ENCODE peak calls at places on chromosomes 11 and 22, in seven cellular contexts. E is fibroblast of lung, R is IMR-90, T is H9, C is suprapubic skin, K is transverse colon, I is prostate gland. N is an unnamed sample. For H3K9me3, the result is how much of the 10 kb centered on the place peaks cover.

GRCh38 chr11:46348566-46348981 is 1.3 kb downstream of the DGKZ start:
- DNase-seq in E (no peak), K (peak), T (no peak), R (no peak), I (no peak), C (no peak), N (no peak)

GRCh38 chr11:19718976-19719375 is 6.3 kb downstream of the NAV2 start:
- DNase-seq in C (no peak), T (no peak), E (no peak), R (no peak), I (no peak), K (no peak), N (no peak)

GRCh38 chr22:20810645-20811044 is 36.7 kb downstream of the SERPIND1 start:
- DNase-seq in T (no peak), C (no peak), R (no peak), I (no peak), K (no peak), E (no peak), N (no peak)

GRCh38 chr22:33166206-33166605 is 108.0 kb upstream of the SYN3 start:
- DNase-seq in K (no peak), R (no peak), I (no peak), E (no peak), T (no peak), C (no peak), N (no peak)

GRCh38 chr11:67027943-67028542 is 5.1 kb downstream of the SYT12 start:
- DNase-seq in I (no peak), E (no peak), C (no peak), T (no peak), R (no peak), K (no peak), N (no peak)

GRCh38 chr11:122695076-122695620 is 39.6 kb downstream of the UBASH3B start:
- DNase-seq in R (no peak), K (no peak), C (no peak), I (no peak), E (no peak), T (no peak), N (no peak)

GRCh38 chr11:67289651-67290479 is 762 bp downstream of the ANKRD13D start:
- DNase-seq in C (peak), K (no peak), R (no peak), I (no peak), E (no peak), T (no peak), N (peak)

GRCh38 chr11:132114185-132114584 is 743.8 kb downstream of the NTM start:
- DNase-seq in C (no peak), E (no peak), K (peak), R (peak), T (peak), I (no peak), N (no peak)

GRCh38 chr11:74844865-74845264 is 96.2 kb downstream of the RNF169 start:
- DNase-seq in I (no peak), T (no peak), C (no peak), K (no peak), E (no peak), R (no peak), N (no peak)

GRCh38 chr11:57395905-57396623 is 5.6 kb upstream of the PRG2 start:
- DNase-seq in I (no peak), R (no peak), K (no peak), T (no peak), E (no peak), C (no peak), N (no peak)

GRCh38 chr11:83511646-83512045 is 225.5 kb upstream of the CCDC90B start:
- DNase-seq in T (peak), K (no peak), C (no peak), I (no peak), R (no peak), E (no peak), N (no peak)

GRCh38 chr11:36361901-36362391 is 65.9 kb downstream of the PRR5L start:
- DNase-seq in I (no peak), E (peak), C (peak), T (peak), K (no peak), R (peak), N (peak)

GRCh38 chr11:54558919-54559318 is 44.9 kb downstream of the OR4C46 start:
- DNase-seq in T (no peak), R (no peak), E (no peak), I (no peak), C (no peak), K (no peak), N (no peak)

GRCh38 chr22:37521236-37521739 is 2.1 kb upstream of the CARD10 start:
- DNase-seq in I (no peak), T (no peak), C (no peak), K (peak), E (no peak), R (no peak), N (no peak)

GRCh38 chr22:46674367-46674781 is 54.2 kb downstream of the GRAMD4 start:
- DNase-seq in E (no peak), R (no peak), K (peak), C (peak), T (no peak), I (no peak), N (peak)

GRCh38 chr11:120985718-120986569 is 38.0 kb upstream of the TBCEL start:
- DNase-seq in I (peak), K (peak), R (peak), T (peak), C (no peak), E (peak), N (peak)

GRCh38 chr11:3865388-3866193 is 10.1 kb downstream of the STIM1 start:
- DNase-seq in E (peak), T (no peak), K (no peak), R (peak), C (no peak), I (peak), N (no peak)

GRCh38 chr11:61923166-61924015 is 6.0 kb upstream of the RAB3IL1 start:
- DNase-seq in T (peak), R (peak), E (peak), I (no peak), K (peak), C (peak), N (peak)

GRCh38 chr11:116376547-116376946 is 396.2 kb downstream of the BUD13 start:
- DNase-seq in T (no peak), I (no peak), R (no peak), E (no peak), K (no peak), C (no peak), N (no peak)

GRCh38 chr11:61480936-61481335 is 27.6 kb upstream of the LRRC10B start:
- DNase-seq in I (no peak), C (no peak), T (peak), E (no peak), K (peak), R (no peak), N (no peak)

GRCh38 chr22:25492950-25493790 is 71.3 kb upstream of the GRK3 start:
- DNase-seq in C (no peak), T (no peak), R (no peak), E (no peak), K (no peak), I (no peak), N (no peak)

GRCh38 chr11:86062719-86063118 is 6.2 kb downstream of the PICALM start:
- DNase-seq in C (no peak), R (no peak), E (peak), T (no peak), I (no peak), K (no peak), N (no peak)

GRCh38 chr11:22785251-22785650 is 44.4 kb downstream of the SVIP start:
- DNase-seq in R (peak), C (no peak), I (no peak), E (peak), T (no peak), K (no peak), N (no peak)

GRCh38 chr11:5004429-5005274 is 10.0 kb downstream of the OR51L1 start:
- DNase-seq in R (peak), I (peak), T (peak), K (peak), C (no peak), E (peak), N (no peak)

GRCh38 chr22:44777364-44777756 is 25.0 kb downstream of the ARHGAP8 start:
- DNase-seq in K (peak), C (no peak), E (no peak), I (no peak), T (no peak), R (no peak), N (no peak)

GRCh38 chr11:20112291-20113146 is 47.8 kb downstream of the DBX1 start:
- DNase-seq in E (peak), C (peak), I (peak), R (peak), K (peak), T (peak), N (peak)

GRCh38 chr11:69888671-69889076 is 69.5 kb upstream of the FGF3 start:
- DNase-seq in T (peak), I (peak), C (no peak), E (peak), R (peak), K (peak), N (no peak)

GRCh38 chr11:35923452-35923851 is 20.4 kb upstream of the LDLRAD3 start:
- DNase-seq in E (no peak), K (no peak), R (no peak), C (no peak), I (no peak), T (no peak), N (no peak)

GRCh38 chr11:116714902-116715301 is 57.9 kb downstream of the BUD13 start:
- DNase-seq in I (no peak), T (no peak), R (no peak), E (no peak), K (no peak), C (no peak), N (no peak)

GRCh38 chr22:39215070-39215396 is 29.7 kb downstream of the PDGFB start:
- DNase-seq in E (no peak), I (no peak), C (peak), K (no peak), T (no peak), R (no peak), N (no peak)

GRCh38 chr22:22955866-22956535 is 68.4 kb downstream of the IGLL5 start:
- DNase-seq in R (peak), T (peak), K (peak), I (peak), C (no peak), E (peak), N (no peak)

GRCh38 chr22:46858181-46858771 is 95.8 kb downstream of the TBC1D22A start:
- DNase-seq in T (no peak), E (no peak), K (no peak), C (no peak), I (no peak), R (no peak), N (no peak)

GRCh38 chr11:44538375-44539054 is 26.9 kb upstream of the CD82 start:
- DNase-seq in R (peak), E (peak), C (peak), K (peak), T (peak), I (peak), N (peak)

GRCh38 chr22:23263651-23264555 is 83.6 kb downstream of the BCR start:
- DNase-seq in T (no peak), K (peak), I (no peak), C (no peak), E (no peak), R (no peak), N (no peak)

GRCh38 chr22:31089101-31090100 is 8.3 kb downstream of the SMTN start:
- DNase-seq in K (peak), R (no peak), I (no peak), C (no peak), T (no peak), E (no peak), N (no peak)

GRCh38 chr22:48077699-48078098 is 1315.2 kb downstream of the TBC1D22A start:
- DNase-seq in K (no peak), R (no peak), I (no peak), E (no peak), C (no peak), T (no peak), N (no peak)
- H3K9me3 ChIP-seq in K (under half), R (half or more), I (under half), E (under half), C (under half), T (under half), N (under half)

GRCh38 chr11:60282291-60282690 is 1.8 kb downstream of the MS4A4A start:
- DNase-seq in I (no peak), K (no peak), C (no peak), T (no peak), R (no peak), E (no peak), N (no peak)

GRCh38 chr11:60280412-60280811 is at the start of gene MS4A4A:
- DNase-seq in T (no peak), K (peak), I (no peak), C (no peak), E (no peak), R (no peak), N (peak)

DNA sequence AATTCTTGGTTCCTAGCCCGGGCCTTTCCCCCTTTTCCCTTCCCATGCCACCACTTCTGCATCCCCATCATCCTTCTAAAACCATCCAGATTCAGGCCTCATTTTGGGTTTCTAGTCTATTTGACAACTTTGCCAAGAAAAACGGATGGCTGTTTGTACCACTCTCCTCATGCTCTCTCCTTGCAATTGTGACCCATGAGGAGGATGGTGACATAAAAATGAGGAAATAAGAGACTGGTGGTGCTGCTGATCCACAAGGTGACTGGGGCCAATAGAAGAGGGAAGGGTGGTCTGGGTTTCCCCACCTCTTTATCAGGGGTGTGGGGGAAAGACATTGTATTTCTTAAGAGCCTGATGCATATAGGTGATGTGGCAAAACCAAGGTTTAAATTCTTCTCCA is 1.0 kb downstream of the MS4A4A start:
- DNase-seq in T (no peak), R (no peak), K (no peak), E (no peak), C (no peak), I (no peak), N (no peak)
- H3K27ac ChIP-seq in T (no peak), R (no peak), K (peak), E (no peak), C (peak), I (no peak), N (no peak)

GRCh38 chr11:50071584-50072225 is 39.0 kb downstream of the OR4C45 start:
- DNase-seq in E (no peak), C (no peak), R (no peak), T (no peak), K (no peak), I (no peak), N (no peak)

GRCh38 chr11:50070389-50070788 is 37.7 kb downstream of the OR4C45 start:
- DNase-seq in E (no peak), R (no peak), I (no peak), C (no peak), K (no peak), T (no peak), N (no peak)

GRCh38 chr11:50073113-50074105 is 40.7 kb downstream of the OR4C45 start:
- DNase-seq in E (no peak), C (no peak), R (no peak), I (no peak), K (no peak), T (no peak), N (no peak)

GRCh38 chr11:50074161-50074560 is 41.5 kb downstream of the OR4C45 start:
- DNase-seq in K (no peak), I (no peak), R (no peak), C (no peak), T (no peak), E (no peak), N (no peak)

DNA sequence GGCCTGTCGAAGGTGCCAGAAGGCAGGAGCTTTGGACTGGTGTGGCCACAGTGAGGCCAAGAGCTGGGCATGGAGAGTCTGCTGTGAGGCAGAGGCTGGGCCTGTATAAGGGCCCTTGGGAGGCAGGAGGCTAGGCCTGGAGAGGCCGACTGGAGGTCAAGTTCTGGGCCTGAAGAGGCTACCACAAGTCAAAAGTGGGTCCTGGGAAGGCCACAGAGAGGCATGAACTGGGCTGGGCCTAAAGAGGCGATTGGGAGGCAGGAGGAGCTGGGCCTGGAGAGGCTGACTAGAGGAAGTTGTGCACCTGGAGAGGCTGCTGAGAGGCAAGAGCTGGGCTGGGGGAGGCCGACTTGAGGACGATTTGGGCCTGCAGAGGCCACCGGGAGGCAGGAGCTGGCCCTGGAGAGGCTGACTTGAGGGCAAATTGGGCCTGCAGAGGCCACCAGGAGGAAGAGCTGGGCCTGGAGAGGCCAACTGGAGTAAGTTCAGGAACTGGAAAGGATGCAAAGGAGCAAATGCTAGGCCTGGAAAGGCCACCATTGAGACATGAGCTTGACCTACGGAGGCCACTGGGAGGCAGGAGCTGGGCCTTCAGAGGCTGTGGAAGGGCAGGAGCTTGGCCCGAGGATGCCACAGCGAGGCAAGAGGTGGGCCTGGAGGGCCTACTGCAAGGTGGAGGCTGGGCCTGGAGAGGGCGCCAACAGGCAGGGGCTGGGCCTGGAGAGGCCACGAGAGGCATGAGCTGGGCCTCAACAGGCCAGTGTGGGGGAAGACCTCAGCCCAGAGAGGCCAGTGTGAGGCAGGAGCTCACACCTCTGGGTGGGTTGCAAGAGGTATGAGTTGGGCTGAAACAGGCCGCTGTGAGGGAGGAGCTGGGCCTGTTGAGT is 39.8 kb downstream of the OR4C45 start:
- DNase-seq in I (no peak), E (no peak), T (no peak), K (no peak), C (no peak), R (no peak), N (no peak)
- H3K9me3 ChIP-seq in I (under half), E (under half), T (half or more), K (under half), C (under half), R (under half), N (under half)

DNA sequence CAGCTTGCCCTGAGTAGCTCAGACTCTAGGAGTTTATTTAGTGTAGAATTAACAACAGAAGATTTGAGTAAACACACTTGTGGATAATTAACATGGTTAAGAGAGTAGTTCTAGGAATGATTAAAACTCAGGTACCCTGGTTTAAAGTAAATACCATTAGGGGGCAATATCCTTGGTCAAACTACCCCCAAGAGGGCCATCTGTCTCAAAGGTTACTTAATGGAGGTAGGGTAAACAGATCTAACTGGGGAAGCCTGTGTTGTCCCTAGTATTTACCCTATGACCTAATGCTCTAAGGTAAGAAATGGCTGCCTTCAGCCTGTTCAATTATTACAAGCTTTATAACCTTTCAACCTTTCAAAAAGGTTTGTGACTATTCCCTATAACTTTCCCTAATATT is 10.6 kb upstream of the GLYATL1 start:
- DNase-seq in C (no peak), K (no peak), R (no peak), E (no peak), T (no peak), I (no peak), N (no peak)
- H3K27ac ChIP-seq in C (no peak), K (no peak), R (no peak), E (no peak), T (no peak), I (no peak), N (no peak)

GRCh38 chr22:19330865-19331418 is 39.4 kb upstream of the CLTCL1 start:
- DNase-seq in T (peak), C (no peak), I (no peak), E (no peak), R (no peak), K (no peak), N (no peak)
- H3K9me3 ChIP-seq in T (under half), C (under half), I (under half), E (under half), R (under half), K (under half), N (under half)

N was measured in aorta.